ENCODE peak calls at places on chromosomes 6 and 20, in eight cellular contexts. J is ELR, D is NCI-H1436, W is neural crest cell, K is IMR-90, F is right cardiac atrium, C is psoas muscle, G is SK-N-SH. Z is an unnamed sample.

GRCh38 chr6:41625442-41625841 is 12.8 kb upstream of the MDFI start:
- DNase-seq in D (no peak), W (no peak), J (no peak), F (peak; percentile 81), K (no peak), G (no peak), C (peak; percentile 39), Z (no peak)

GRCh38 chr20:42277203-42277602 is 659.0 kb upstream of the CHD6 start:
- DNase-seq in G (peak; percentile 31), K (no peak), D (no peak), W (no peak), F (no peak), C (no peak), J (no peak), Z (no peak)

GRCh38 chr6:118890997-118891790 is 2.8 kb upstream of the ASF1A start:
- DNase-seq in J (peak; percentile 44), W (no peak), D (no peak), G (no peak), C (no peak), K (no peak), F (no peak), Z (no peak)

GRCh38 chr6:107820571-107821261 is 3.4 kb downstream of the SCML4 start:
- DNase-seq in K (no peak), D (peak; percentile 34), W (no peak), J (peak; percentile 14), C (no peak), G (peak; percentile 37), F (no peak), Z (no peak)

GRCh38 chr20:11791316-11792228 is 126.1 kb upstream of the BTBD3 start:
- DNase-seq in K (no peak), J (peak; percentile 31), D (no peak), G (no peak), W (no peak), C (no peak), F (no peak), Z (no peak)

GRCh38 chr20:38134427-38135281 is 30.4 kb downstream of the TGM2 start:
- DNase-seq in J (peak; percentile 94), C (no peak), W (no peak), D (no peak), F (no peak), K (peak; percentile 64), G (peak; percentile 69), Z (no peak)

GRCh38 chr6:49966334-49966733 is 2.4 kb upstream of the DEFB114 start:
- DNase-seq in G (no peak), F (no peak), D (no peak), J (no peak), W (no peak), C (no peak), K (no peak), Z (no peak)

GRCh38 chr20:47275548-47275947 is 81.0 kb downstream of the ZMYND8 start:
- DNase-seq in J (no peak), W (no peak), K (no peak), D (no peak), C (no peak), F (no peak), G (no peak), Z (no peak)

GRCh38 chr20:33697129-33697528 is 10.9 kb upstream of the E2F1 start:
- DNase-seq in C (peak; percentile 65), G (peak; percentile 42), W (no peak), F (peak; percentile 67), K (peak; percentile 44), J (peak; percentile 54), D (no peak), Z (no peak)

GRCh38 chr6:1605822-1606532 is 3.7 kb upstream of the FOXC1 start:
- DNase-seq in D (no peak), J (no peak), W (no peak), F (no peak), K (no peak), C (no peak), G (no peak), Z (no peak)

GRCh38 chr6:72689107-72689954 is 67.5 kb downstream of the KCNQ5 start:
- DNase-seq in C (no peak), G (no peak), K (no peak), J (peak; percentile 17), W (no peak), F (no peak), D (no peak), Z (no peak)

GRCh38 chr6:41730531-41731436 is 4.6 kb downstream of the TFEB start:
- DNase-seq in K (no peak), C (no peak), J (peak; percentile 36), G (peak; percentile 87), F (no peak), D (no peak), W (no peak), Z (no peak)

Z was measured in AG04450.